ENCODE peak calls at places on chromosome 16, in eight cellular contexts. O, Z, E, A, H, J, M and T are unnamed samples. For H3K4me1, the result is how much of the 10 kb centered on the place peaks cover.

GRCh38 chr16:47019563-47019962 is 46.1 kb upstream of the DNAJA2 start:
- DNase-seq in Z (no peak), M (no peak), E (no peak), J (no peak), O (no peak), H (no peak), A (no peak), T (no peak)

GRCh38 chr16:58582971-58583765 is 46.5 kb downstream of the CNOT1 start:
- DNase-seq in E (no peak), H (no peak), O (no peak), J (no peak), A (no peak), Z (no peak), M (no peak), T (no peak)

GRCh38 chr16:19419691-19420060 is 2.0 kb downstream of the TMC5 start:
- DNase-seq in A (no peak), J (no peak), M (no peak), O (no peak), E (no peak), H (no peak), Z (peak), T (no peak)

GRCh38 chr16:9115277-9115676 is 23.8 kb downstream of the HAPSTR1 start:
- DNase-seq in Z (peak), M (no peak), E (no peak), J (no peak), O (no peak), A (no peak), H (no peak), T (no peak)

GRCh38 chr16:68093816-68094613 is 8.8 kb downstream of the NFATC3 start:
- DNase-seq in H (no peak), M (no peak), O (peak), J (no peak), E (no peak), Z (no peak), A (peak), T (no peak)

GRCh38 chr16:48481772-48482171 is 96.6 kb upstream of the SIAH1 start:
- DNase-seq in M (no peak), O (no peak), H (no peak), A (no peak), Z (no peak), J (no peak), E (no peak), T (no peak)

GRCh38 chr16:3825103-3825502 is 55.4 kb downstream of the CREBBP start:
- DNase-seq in J (no peak), H (no peak), E (no peak), A (no peak), M (no peak), O (no peak), Z (peak), T (no peak)

GRCh38 chr16:31451681-31452351 is 7.5 kb upstream of the ARMC5 start:
- DNase-seq in H (peak), Z (peak), M (no peak), A (no peak), E (no peak), O (peak), J (peak), T (peak)

GRCh38 chr16:56258508-56259424 is 67.5 kb downstream of the GNAO1 start:
- DNase-seq in M (no peak), O (peak), J (no peak), E (no peak), A (no peak), Z (no peak), H (no peak), T (no peak)

GRCh38 chr16:1003551-1004347 is 22.2 kb downstream of the SOX8 start:
- DNase-seq in M (no peak), O (no peak), A (peak), E (no peak), H (no peak), J (no peak), Z (no peak), T (no peak)

GRCh38 chr16:69494993-69495392 is 70.6 kb downstream of the CYB5B start:
- DNase-seq in A (peak), M (peak), O (peak), J (no peak), H (no peak), E (peak), Z (no peak), T (no peak)

GRCh38 chr16:50316102-50316847 is 49.9 kb downstream of the ADCY7 start:
- DNase-seq in A (no peak), M (no peak), H (no peak), Z (no peak), E (no peak), O (no peak), J (no peak), T (no peak)

GRCh38 chr16:89801800-89802199 is 14.6 kb downstream of the FANCA start:
- DNase-seq in O (no peak), A (no peak), M (no peak), E (no peak), H (no peak), J (no peak), Z (no peak), T (no peak)

DNA sequence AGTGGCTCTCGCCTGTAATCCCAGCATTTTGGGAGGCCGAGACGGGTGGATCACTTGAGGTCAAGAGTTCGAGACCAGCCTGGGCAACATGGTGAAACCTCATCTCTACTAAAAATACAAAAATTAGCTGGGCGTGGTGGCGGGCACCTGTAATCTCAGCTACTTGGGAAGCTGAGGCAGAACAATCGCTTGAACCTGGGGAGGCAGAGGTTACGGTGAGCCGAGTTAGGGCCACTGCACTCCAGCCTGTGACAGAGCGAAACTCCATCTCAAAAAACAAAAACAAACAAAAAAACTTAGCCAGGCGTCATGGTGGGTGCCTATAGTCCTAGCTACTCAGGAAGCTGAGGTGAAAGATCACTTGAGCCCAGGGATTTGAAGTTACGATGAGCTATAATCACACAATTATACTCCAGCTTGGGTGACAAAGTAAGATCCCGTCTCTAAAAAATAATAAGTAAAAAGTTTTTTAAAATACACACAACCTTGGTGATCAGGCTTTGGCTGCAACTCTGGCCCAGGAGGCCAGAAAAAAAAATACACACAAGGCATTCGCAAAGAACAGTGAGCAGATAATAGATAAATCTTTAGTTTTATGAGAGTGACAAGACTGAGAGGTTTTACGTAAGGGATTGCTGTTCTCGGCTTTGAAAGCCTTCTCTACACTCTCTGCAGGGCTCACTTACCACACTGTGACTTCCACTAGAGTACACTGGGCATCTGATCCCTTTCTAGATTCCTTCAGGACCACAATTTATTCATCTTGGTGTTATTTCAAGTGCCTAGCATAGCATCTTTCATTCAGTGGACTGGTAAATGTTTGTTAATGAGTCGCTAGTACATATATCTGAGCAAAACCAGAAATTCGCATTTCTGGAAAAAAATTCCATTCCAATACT is 5.9 kb downstream of the GSPT1 start:
- DNase-seq in O (no peak), J (no peak), M (no peak), A (no peak), Z (no peak), H (no peak), E (no peak), T (no peak)
- H3K4me1 ChIP-seq in O (under half), J (under half), M (under half), A (half or more), Z (under half), H (under half), E (under half), T (under half)

GRCh38 chr16:10947211-10947787 is 2.9 kb downstream of the CLEC16A start:
- DNase-seq in M (no peak), E (no peak), A (no peak), Z (no peak), J (peak), H (no peak), O (no peak), T (no peak)

GRCh38 chr16:10951016-10951415 is 6.7 kb downstream of the CLEC16A start:
- DNase-seq in O (no peak), J (no peak), H (no peak), E (no peak), Z (no peak), M (no peak), A (no peak), T (no peak)

GRCh38 chr16:10949424-10949970 is 5.1 kb downstream of the CLEC16A start:
- DNase-seq in Z (peak), J (no peak), H (no peak), O (no peak), E (peak), A (peak), M (no peak), T (peak)

GRCh38 chr16:10946308-10946707 is 1.9 kb downstream of the CLEC16A start:
- DNase-seq in Z (no peak), A (no peak), M (no peak), E (no peak), J (peak), H (no peak), O (no peak), T (peak)

GRCh38 chr16:10950393-10950792 is 6.0 kb downstream of the CLEC16A start:
- DNase-seq in A (no peak), Z (peak), J (peak), H (no peak), M (no peak), E (no peak), O (no peak), T (no peak)
- H3K4me1 ChIP-seq in A (under half), Z (under half), J (under half), H (under half), M (under half), E (under half), O (under half), T (under half)

DNA sequence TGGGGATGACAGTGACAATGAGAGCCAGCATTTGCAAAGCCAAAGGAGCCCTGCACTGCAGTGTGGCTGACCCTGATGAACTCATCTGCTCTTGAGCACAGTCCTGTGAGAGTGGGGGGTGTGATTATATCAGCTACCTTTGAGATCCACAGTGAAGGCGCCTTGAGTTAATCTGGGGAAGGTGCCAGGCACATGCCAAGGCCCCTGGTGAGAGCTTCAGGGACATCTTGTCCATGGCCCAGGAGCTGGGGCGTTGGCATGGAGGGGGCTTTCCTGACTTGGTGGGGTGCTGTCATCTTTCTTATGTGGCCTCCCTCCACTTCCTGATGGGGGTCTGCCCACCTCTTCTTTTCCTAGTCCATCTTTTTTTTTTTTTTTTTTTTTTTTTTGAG is 86.5 kb downstream of the SNX29 start:
- DNase-seq in M (no peak), E (no peak), O (no peak), H (no peak), J (peak), Z (no peak), A (no peak), T (no peak)
- H3K4me1 ChIP-seq in M (under half), E (under half), O (under half), H (under half), J (under half), Z (under half), A (under half), T (half or more)

GRCh38 chr16:88481851-88482250 is 28.8 kb downstream of the ZFPM1 start:
- DNase-seq in M (no peak), O (no peak), J (no peak), Z (no peak), H (no peak), E (no peak), A (no peak), T (no peak)

GRCh38 chr16:88484505-88485365 is 31.7 kb downstream of the ZFPM1 start:
- DNase-seq in J (no peak), M (no peak), H (no peak), A (no peak), E (peak), O (no peak), Z (no peak), T (no peak)

GRCh38 chr16:88482630-88483391 is 29.7 kb downstream of the ZFPM1 start:
- DNase-seq in M (no peak), Z (no peak), J (no peak), E (peak), O (no peak), H (no peak), A (no peak), T (no peak)

GRCh38 chr16:88479795-88480760 is 27.0 kb downstream of the ZFPM1 start:
- DNase-seq in H (no peak), A (peak), O (no peak), Z (no peak), M (no peak), E (peak), J (no peak), T (no peak)

GRCh38 chr16:88483392-88483641 is 30.2 kb downstream of the ZFPM1 start:
- DNase-seq in M (no peak), J (no peak), E (no peak), O (no peak), Z (no peak), A (no peak), H (no peak), T (no peak)
- H3K4me1 ChIP-seq in M (under half), J (under half), E (under half), O (under half), Z (under half), A (under half), H (under half), T (under half)

DNA sequence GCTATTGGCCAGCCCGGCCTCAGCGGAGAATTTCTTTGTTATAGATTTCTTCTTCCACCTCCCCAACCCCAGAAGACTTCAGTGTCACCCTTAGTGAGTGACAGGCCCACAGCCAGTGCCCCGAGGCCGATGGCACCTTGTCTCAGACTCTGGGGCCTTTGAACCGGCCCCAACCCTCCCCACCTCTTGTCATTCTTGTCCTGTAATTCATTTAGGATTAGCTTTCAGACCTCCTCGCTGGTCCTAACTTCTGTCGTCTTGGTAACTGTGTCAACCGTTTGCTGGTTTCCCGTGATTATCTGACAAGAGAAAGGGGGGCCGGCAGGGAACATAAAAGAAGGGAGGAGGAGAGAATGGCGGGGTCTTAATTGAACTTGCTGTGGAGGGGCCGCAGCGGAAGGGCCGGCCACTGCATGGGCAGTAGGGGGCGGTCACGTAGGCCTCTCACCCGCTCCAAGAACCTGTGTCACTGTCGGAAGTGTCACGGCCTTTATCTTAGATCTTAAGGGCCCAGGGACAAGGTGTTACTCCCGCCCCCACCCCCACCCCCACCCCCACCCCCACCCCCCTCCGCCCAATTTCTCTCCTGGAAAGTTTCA is 46.5 kb upstream of the GSE1 start:
- DNase-seq in O (peak), H (no peak), Z (no peak), A (no peak), M (peak), E (peak), J (no peak), T (no peak)
- H3K4me1 ChIP-seq in O (half or more), H (under half), Z (under half), A (under half), M (half or more), E (under half), J (half or more), T (half or more)

GRCh38 chr16:66522816-66523590 is 26.9 kb downstream of the TK2 start:
- DNase-seq in O (no peak), A (no peak), M (no peak), J (no peak), E (no peak), H (no peak), Z (no peak), T (peak)
- H3K4me1 ChIP-seq in O (under half), A (half or more), M (under half), J (half or more), E (under half), H (under half), Z (under half), T (half or more)

DNA sequence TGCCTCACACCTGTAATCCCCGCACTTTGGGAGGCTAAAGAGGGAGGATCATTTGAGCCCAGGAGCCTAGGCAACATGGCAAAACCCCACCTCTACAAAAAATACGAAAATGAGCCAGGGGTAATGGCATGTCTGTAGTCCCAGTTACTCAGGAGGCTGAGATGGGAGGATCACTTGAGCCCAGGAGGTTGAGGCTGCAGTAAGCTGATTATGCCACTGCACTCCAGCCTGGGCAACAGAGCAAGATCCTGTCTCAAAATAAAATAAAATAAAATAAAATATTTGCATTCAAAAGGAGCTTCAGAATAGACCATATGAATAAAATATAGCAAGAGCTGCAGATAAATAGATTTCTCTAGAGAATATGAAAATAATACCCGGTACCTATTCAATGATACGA is 71.5 kb upstream of the ATF7IP2 start:
- DNase-seq in Z (no peak), E (no peak), J (no peak), A (no peak), H (no peak), M (no peak), O (no peak), T (no peak)
- H3K4me1 ChIP-seq in Z (under half), E (under half), J (under half), A (under half), H (under half), M (under half), O (under half), T (under half)

GRCh38 chr16:29821663-29822115 is 1.4 kb downstream of the MVP start:
- DNase-seq in M (no peak), E (peak), H (no peak), A (no peak), J (no peak), O (no peak), Z (peak), T (no peak)
- H3K4me1 ChIP-seq in M (half or more), E (half or more), H (under half), A (half or more), J (half or more), O (under half), Z (half or more), T (under half)

DNA sequence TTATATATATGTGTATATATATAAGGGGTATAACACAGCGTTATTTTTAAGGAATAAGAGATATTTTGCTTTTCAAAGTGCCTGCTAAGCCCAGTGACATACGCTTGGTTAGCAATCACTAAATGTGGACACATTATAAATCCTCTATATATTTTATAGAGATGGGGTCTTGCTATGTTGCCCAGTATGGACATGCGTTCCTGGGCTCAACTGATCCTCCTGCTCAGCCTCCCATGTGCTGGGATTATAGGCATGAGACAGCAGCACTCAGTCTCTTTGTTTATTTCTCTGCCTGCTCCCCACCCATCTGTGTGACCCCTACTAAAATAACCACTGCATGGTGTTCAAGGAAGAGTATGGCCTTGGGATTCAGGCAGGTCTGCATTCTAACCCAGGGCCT is 63.4 kb downstream of the XYLT1 start:
- DNase-seq in H (no peak), A (no peak), J (no peak), O (no peak), M (no peak), Z (no peak), E (no peak), T (no peak)
- H3K4me1 ChIP-seq in H (under half), A (under half), J (under half), O (under half), M (under half), Z (under half), E (under half), T (under half)